ENCODE peak calls at places on chromosomes 2 and 18, in eight cellular contexts. A is CD8-positive, alpha-beta memory T cell; I is AG04450; F is Jurkat, Clone E6-1; E is foreskin fibroblast; B is heart right ventricle; M is CD4-positive, alpha-beta memory T cell; W is CD8-positive, alpha-beta T cell. S is an unnamed sample.

GRCh38 chr2:181348091-181348837 is 108.9 kb upstream of the ITGA4 start:
- DNase-seq in A (no peak), I (no peak), F (no peak), E (no peak), B (no peak), M (no peak), W (no peak), S (no peak)

GRCh38 chr18:30999186-30999585 is 43.4 kb downstream of the DSC3 start:
- DNase-seq in A (no peak), I (no peak), F (no peak), E (no peak), B (no peak), M (no peak), W (no peak), S (no peak)

GRCh38 chr18:12155996-12156395 is 62.4 kb downstream of the ANKRD62 start:
- DNase-seq in A (no peak), I (no peak), F (no peak), E (peak), B (no peak), M (no peak), W (no peak), S (no peak)

GRCh38 chr2:186422226-186422625 is 63.8 kb upstream of the ZC3H15 start:
- DNase-seq in A (no peak), I (peak), F (no peak), E (peak), B (peak), M (no peak), W (no peak), S (peak)

GRCh38 chr18:57445488-57446319 is 10.5 kb downstream of the ONECUT2 start:
- DNase-seq in A (no peak), I (no peak), F (no peak), E (no peak), B (no peak), M (no peak), W (no peak), S (no peak)

GRCh38 chr18:3605562-3606443 is 155.8 kb downstream of the TGIF1 start:
- DNase-seq in A (no peak), I (no peak), F (peak), E (peak), B (no peak), M (peak), W (peak), S (no peak)

GRCh38 chr18:55651236-55651635 is 63.2 kb upstream of the TCF4 start:
- DNase-seq in A (no peak), I (no peak), F (no peak), E (no peak), B (no peak), M (no peak), W (no peak), S (no peak)

GRCh38 chr2:66573412-66573811 is 138.5 kb downstream of the MEIS1 start:
- DNase-seq in A (no peak), I (no peak), F (no peak), E (no peak), B (no peak), M (no peak), W (no peak), S (no peak)

GRCh38 chr2:232363784-232364615 is 14.6 kb upstream of the ALPP start:
- DNase-seq in A (no peak), I (no peak), F (peak), E (no peak), B (no peak), M (no peak), W (peak), S (no peak)
- H3K4me3 ChIP-seq in A (peak), I (peak), F (peak), E (no peak), B (no peak), M (peak), W (peak), S (no peak)

DNA sequence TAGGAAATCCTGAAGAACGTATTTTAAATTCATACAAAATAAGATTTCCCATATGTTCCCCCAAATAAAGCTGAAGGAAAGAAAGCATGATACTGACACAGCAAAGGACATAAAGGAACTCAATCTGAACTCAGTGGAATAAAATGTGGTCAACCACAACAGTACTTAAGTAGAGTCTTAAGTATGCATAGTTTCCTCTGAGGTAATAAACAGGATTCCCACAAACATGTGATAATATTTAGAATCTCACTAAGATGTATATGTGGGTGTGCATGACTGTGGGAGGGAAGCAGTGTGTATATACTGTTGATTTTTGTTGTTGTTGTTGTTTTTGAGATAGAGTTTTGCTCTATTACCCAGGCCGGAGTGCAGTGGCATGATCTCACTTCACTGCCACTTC is 69.3 kb downstream of the NOL10 start:
- DNase-seq in A (no peak), I (peak), F (peak), E (peak), B (no peak), M (no peak), W (no peak), S (no peak)
- H3K4me3 ChIP-seq in A (no peak), I (no peak), F (no peak), E (no peak), B (no peak), M (no peak), W (no peak), S (no peak)

GRCh38 chr2:213187833-213188532 is 36.6 kb upstream of the IKZF2 start:
- DNase-seq in A (no peak), I (peak), F (no peak), E (peak), B (no peak), M (no peak), W (no peak), S (no peak)
- H3K4me3 ChIP-seq in A (no peak), I (no peak), F (no peak), E (no peak), B (no peak), M (no peak), W (no peak), S (no peak)

DNA sequence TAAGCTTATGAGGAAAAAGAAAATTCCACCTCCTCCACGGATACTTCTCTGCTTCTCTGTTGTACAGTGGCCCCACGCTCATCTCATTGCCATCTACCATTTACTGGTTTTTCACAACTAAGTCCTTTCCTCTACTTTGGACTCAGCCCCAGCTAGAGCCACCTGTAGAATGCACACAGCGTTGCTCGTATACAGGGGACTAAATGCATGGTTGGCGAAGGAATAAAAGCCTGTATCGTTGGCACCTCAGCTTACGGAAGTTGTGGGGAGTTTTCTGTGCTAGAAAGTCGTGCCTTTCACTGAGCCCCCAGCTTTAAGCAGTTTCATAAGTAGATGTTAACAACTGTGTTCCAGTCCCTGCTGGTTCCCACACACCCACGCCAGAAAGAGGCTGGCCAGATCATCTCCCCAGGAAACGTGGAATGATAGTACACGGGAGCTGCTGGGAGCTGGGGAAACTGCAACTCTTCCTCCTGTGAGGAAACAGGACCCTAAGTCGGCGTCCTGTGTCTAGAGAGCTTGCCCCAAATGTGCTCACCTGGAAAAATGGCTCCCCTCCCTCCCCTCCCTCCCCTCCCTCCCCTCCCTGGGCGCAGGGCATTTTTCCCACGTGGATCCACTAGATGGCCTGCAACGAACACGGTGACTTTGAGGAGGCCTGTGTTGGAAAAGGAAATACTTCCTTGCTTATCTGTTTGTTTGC is 43.7 kb upstream of the RFX8 start:
- DNase-seq in A (no peak), I (no peak), F (peak), E (peak), B (peak), M (no peak), W (no peak), S (no peak)
- H3K4me3 ChIP-seq in A (no peak), I (no peak), F (peak), E (no peak), B (no peak), M (no peak), W (no peak), S (no peak)

GRCh38 chr2:240433973-240434727 is 1.3 kb upstream of the GPC1 start:
- DNase-seq in A (no peak), I (peak), F (no peak), E (peak), B (no peak), M (no peak), W (no peak), S (peak)
- H3K4me3 ChIP-seq in A (no peak), I (peak), F (peak), E (peak), B (peak), M (peak), W (peak), S (peak)